ENCODE peak calls at places on chromosomes 12 and 14, in eight cellular contexts. One of them, this sample, is unnamed.

GRCh38 chr12:39275846-39276245 is 167.1 kb downstream of the KIF21A start:
- DNase-seq in central memory CD4-positive, alpha-beta T cell: no peak
- DNase-seq in NCI-H1092 treated with DMSO at 0.1 percent for 48 hours: no peak
- DNase-seq in PC-3: no peak
- DNase-seq in cardiac fibroblast: no peak
- DNase-seq in NCI-H1436: no peak
- DNase-seq in NCI-H1417: no peak
- DNase-seq in SW 1271: no peak
- DNase-seq in this sample: no peak

GRCh38 chr12:52817699-52818238 is 3.9 kb upstream of the KRT4 start:
- DNase-seq in central memory CD4-positive, alpha-beta T cell: no peak
- DNase-seq in NCI-H1092 treated with DMSO at 0.1 percent for 48 hours: no peak
- DNase-seq in PC-3: no peak
- DNase-seq in cardiac fibroblast: no peak
- DNase-seq in NCI-H1436: no peak
- DNase-seq in NCI-H1417: no peak
- DNase-seq in SW 1271: no peak
- DNase-seq in this sample: no peak

GRCh38 chr14:68734231-68734732 is 58.6 kb downstream of the ZFP36L1 start:
- DNase-seq in central memory CD4-positive, alpha-beta T cell: peak; percentile 9
- DNase-seq in NCI-H1092 treated with DMSO at 0.1 percent for 48 hours: no peak
- DNase-seq in PC-3: no peak
- DNase-seq in cardiac fibroblast: no peak
- DNase-seq in NCI-H1436: no peak
- DNase-seq in NCI-H1417: no peak
- DNase-seq in SW 1271: no peak
- DNase-seq in this sample: peak; percentile 50

GRCh38 chr14:99159341-99160340 is 112.4 kb downstream of the BCL11B start:
- DNase-seq in central memory CD4-positive, alpha-beta T cell: no peak
- DNase-seq in NCI-H1092 treated with DMSO at 0.1 percent for 48 hours: no peak
- DNase-seq in PC-3: no peak
- DNase-seq in cardiac fibroblast: no peak
- DNase-seq in NCI-H1436: no peak
- DNase-seq in NCI-H1417: no peak
- DNase-seq in SW 1271: no peak
- DNase-seq in this sample: peak; percentile 13

GRCh38 chr12:49365542-49365941 is 1.7 kb upstream of the SPATS2 start:
- DNase-seq in central memory CD4-positive, alpha-beta T cell: no peak
- DNase-seq in NCI-H1092 treated with DMSO at 0.1 percent for 48 hours: no peak
- DNase-seq in PC-3: peak; percentile 83
- DNase-seq in cardiac fibroblast: peak; percentile 32
- DNase-seq in NCI-H1436: no peak
- DNase-seq in NCI-H1417: no peak
- DNase-seq in SW 1271: no peak
- DNase-seq in this sample: no peak

GRCh38 chr12:120012067-120012621 is 23.1 kb downstream of the BICDL1 start:
- DNase-seq in central memory CD4-positive, alpha-beta T cell: peak; percentile 92
- DNase-seq in NCI-H1092 treated with DMSO at 0.1 percent for 48 hours: no peak
- DNase-seq in PC-3: peak; percentile 70
- DNase-seq in cardiac fibroblast: no peak
- DNase-seq in NCI-H1436: peak; percentile 6
- DNase-seq in NCI-H1417: no peak
- DNase-seq in SW 1271: no peak
- DNase-seq in this sample: peak; percentile 77

GRCh38 chr12:105920161-105920684 is 218.5 kb downstream of the NUAK1 start:
- DNase-seq in central memory CD4-positive, alpha-beta T cell: no peak
- DNase-seq in NCI-H1092 treated with DMSO at 0.1 percent for 48 hours: peak; percentile 14
- DNase-seq in PC-3: no peak
- DNase-seq in cardiac fibroblast: peak; percentile 70
- DNase-seq in NCI-H1436: no peak
- DNase-seq in NCI-H1417: no peak
- DNase-seq in SW 1271: no peak
- DNase-seq in this sample: no peak

GRCh38 chr12:95884998-95885397 is 26.2 kb downstream of the SNRPF start:
- DNase-seq in central memory CD4-positive, alpha-beta T cell: no peak
- DNase-seq in NCI-H1092 treated with DMSO at 0.1 percent for 48 hours: no peak
- DNase-seq in PC-3: no peak
- DNase-seq in cardiac fibroblast: no peak
- DNase-seq in NCI-H1436: no peak
- DNase-seq in NCI-H1417: no peak
- DNase-seq in SW 1271: no peak
- DNase-seq in this sample: no peak

GRCh38 chr12:110901401-110901800 is 19.0 kb downstream of the MYL2 start:
- DNase-seq in central memory CD4-positive, alpha-beta T cell: no peak
- DNase-seq in NCI-H1092 treated with DMSO at 0.1 percent for 48 hours: no peak
- DNase-seq in PC-3: no peak
- DNase-seq in cardiac fibroblast: no peak
- DNase-seq in NCI-H1436: no peak
- DNase-seq in NCI-H1417: no peak
- DNase-seq in SW 1271: no peak
- DNase-seq in this sample: no peak

GRCh38 chr14:68363401-68363800 is 429.5 kb downstream of the ZFP36L1 start:
- DNase-seq in central memory CD4-positive, alpha-beta T cell: no peak
- DNase-seq in NCI-H1092 treated with DMSO at 0.1 percent for 48 hours: no peak
- DNase-seq in PC-3: no peak
- DNase-seq in cardiac fibroblast: no peak
- DNase-seq in NCI-H1436: no peak
- DNase-seq in NCI-H1417: no peak
- DNase-seq in SW 1271: no peak
- DNase-seq in this sample: no peak

GRCh38 chr14:72700338-72701231 is 193.3 kb downstream of the DPF3 start:
- DNase-seq in central memory CD4-positive, alpha-beta T cell: no peak
- DNase-seq in NCI-H1092 treated with DMSO at 0.1 percent for 48 hours: no peak
- DNase-seq in PC-3: no peak
- DNase-seq in cardiac fibroblast: no peak
- DNase-seq in NCI-H1436: no peak
- DNase-seq in NCI-H1417: no peak
- DNase-seq in SW 1271: no peak
- DNase-seq in this sample: no peak

GRCh38 chr12:52903285-52903854 is 1.5 kb downstream of the KRT8 start:
- DNase-seq in central memory CD4-positive, alpha-beta T cell: peak; percentile 31
- DNase-seq in NCI-H1092 treated with DMSO at 0.1 percent for 48 hours: peak; percentile 69
- DNase-seq in PC-3: peak; percentile 76
- DNase-seq in cardiac fibroblast: peak; percentile 87
- DNase-seq in NCI-H1436: peak; percentile 88
- DNase-seq in NCI-H1417: peak; percentile 93
- DNase-seq in SW 1271: no peak
- DNase-seq in this sample: peak; percentile 37

GRCh38 chr14:101184562-101184961 is 281.0 kb upstream of the RTL1 start:
- DNase-seq in central memory CD4-positive, alpha-beta T cell: no peak
- DNase-seq in NCI-H1092 treated with DMSO at 0.1 percent for 48 hours: no peak
- DNase-seq in PC-3: no peak
- DNase-seq in cardiac fibroblast: no peak
- DNase-seq in NCI-H1436: no peak
- DNase-seq in NCI-H1417: no peak
- DNase-seq in SW 1271: no peak
- DNase-seq in this sample: no peak

GRCh38 chr12:67572492-67572891 is 76.1 kb upstream of the DYRK2 start:
- DNase-seq in central memory CD4-positive, alpha-beta T cell: no peak
- DNase-seq in NCI-H1092 treated with DMSO at 0.1 percent for 48 hours: no peak
- DNase-seq in PC-3: no peak
- DNase-seq in cardiac fibroblast: no peak
- DNase-seq in NCI-H1436: no peak
- DNase-seq in NCI-H1417: peak; percentile 70
- DNase-seq in SW 1271: no peak
- DNase-seq in this sample: no peak

GRCh38 chr12:6292606-6293005 is 17.9 kb upstream of the PLEKHG6 start:
- DNase-seq in central memory CD4-positive, alpha-beta T cell: no peak
- DNase-seq in NCI-H1092 treated with DMSO at 0.1 percent for 48 hours: no peak
- DNase-seq in PC-3: peak; percentile 58
- DNase-seq in cardiac fibroblast: peak; percentile 72
- DNase-seq in NCI-H1436: no peak
- DNase-seq in NCI-H1417: no peak
- DNase-seq in SW 1271: no peak
- DNase-seq in this sample: no peak

GRCh38 chr12:124036117-124037109 is 63.4 kb downstream of the ZNF664 start:
- DNase-seq in central memory CD4-positive, alpha-beta T cell: peak; percentile 27
- DNase-seq in NCI-H1092 treated with DMSO at 0.1 percent for 48 hours: peak; percentile 9
- DNase-seq in PC-3: peak; percentile 70
- DNase-seq in cardiac fibroblast: peak; percentile 66
- DNase-seq in NCI-H1436: peak; percentile 35
- DNase-seq in NCI-H1417: peak; percentile 47
- DNase-seq in SW 1271: no peak
- DNase-seq in this sample: peak; percentile 39

GRCh38 chr12:121181181-121181580 is 28.7 kb upstream of the P2RX4 start:
- DNase-seq in central memory CD4-positive, alpha-beta T cell: no peak
- DNase-seq in NCI-H1092 treated with DMSO at 0.1 percent for 48 hours: no peak
- DNase-seq in PC-3: no peak
- DNase-seq in cardiac fibroblast: peak; percentile 63
- DNase-seq in NCI-H1436: no peak
- DNase-seq in NCI-H1417: no peak
- DNase-seq in SW 1271: no peak
- DNase-seq in this sample: no peak

GRCh38 chr12:64611430-64612286 is 1.4 kb downstream of the RASSF3 start:
- DNase-seq in central memory CD4-positive, alpha-beta T cell: peak; percentile 21
- DNase-seq in NCI-H1092 treated with DMSO at 0.1 percent for 48 hours: no peak
- DNase-seq in PC-3: peak; percentile 39
- DNase-seq in cardiac fibroblast: peak; percentile 41
- DNase-seq in NCI-H1436: no peak
- DNase-seq in NCI-H1417: peak; percentile 14
- DNase-seq in SW 1271: no peak
- DNase-seq in this sample: peak; percentile 28

GRCh38 chr12:4934651-4935050 is 24.9 kb downstream of the KCNA1 start:
- DNase-seq in central memory CD4-positive, alpha-beta T cell: no peak
- DNase-seq in NCI-H1092 treated with DMSO at 0.1 percent for 48 hours: peak; percentile 14
- DNase-seq in PC-3: peak; percentile 30
- DNase-seq in cardiac fibroblast: no peak
- DNase-seq in NCI-H1436: no peak
- DNase-seq in NCI-H1417: no peak
- DNase-seq in SW 1271: no peak
- DNase-seq in this sample: no peak

GRCh38 chr14:88005050-88005481 is at the start of gene GPR65:
- DNase-seq in central memory CD4-positive, alpha-beta T cell: peak; percentile 71
- DNase-seq in NCI-H1092 treated with DMSO at 0.1 percent for 48 hours: no peak
- DNase-seq in PC-3: no peak
- DNase-seq in cardiac fibroblast: peak; percentile 51
- DNase-seq in NCI-H1436: no peak
- DNase-seq in NCI-H1417: no peak
- DNase-seq in SW 1271: no peak
- DNase-seq in this sample: peak; percentile 60

GRCh38 chr12:1766110-1766509 is 54.3 kb upstream of the LRTM2 start:
- DNase-seq in central memory CD4-positive, alpha-beta T cell: no peak
- DNase-seq in NCI-H1092 treated with DMSO at 0.1 percent for 48 hours: no peak
- DNase-seq in PC-3: no peak
- DNase-seq in cardiac fibroblast: no peak
- DNase-seq in NCI-H1436: no peak
- DNase-seq in NCI-H1417: no peak
- DNase-seq in SW 1271: no peak
- DNase-seq in this sample: no peak

GRCh38 chr14:36955967-36956366 is 216.4 kb downstream of the SLC25A21 start:
- DNase-seq in central memory CD4-positive, alpha-beta T cell: no peak
- DNase-seq in NCI-H1092 treated with DMSO at 0.1 percent for 48 hours: no peak
- DNase-seq in PC-3: no peak
- DNase-seq in cardiac fibroblast: no peak
- DNase-seq in NCI-H1436: no peak
- DNase-seq in NCI-H1417: no peak
- DNase-seq in SW 1271: no peak
- DNase-seq in this sample: no peak

GRCh38 chr12:51548241-51548640 is 42.8 kb upstream of the SCN8A start:
- DNase-seq in central memory CD4-positive, alpha-beta T cell: no peak
- DNase-seq in NCI-H1092 treated with DMSO at 0.1 percent for 48 hours: peak; percentile 5
- DNase-seq in PC-3: no peak
- DNase-seq in cardiac fibroblast: no peak
- DNase-seq in NCI-H1436: no peak
- DNase-seq in NCI-H1417: no peak
- DNase-seq in SW 1271: no peak
- DNase-seq in this sample: no peak

GRCh38 chr12:108446766-108447165 is 68.3 kb upstream of the FICD start:
- DNase-seq in central memory CD4-positive, alpha-beta T cell: no peak
- DNase-seq in NCI-H1092 treated with DMSO at 0.1 percent for 48 hours: no peak
- DNase-seq in PC-3: no peak
- DNase-seq in cardiac fibroblast: peak; percentile 50
- DNase-seq in NCI-H1436: no peak
- DNase-seq in NCI-H1417: no peak
- DNase-seq in SW 1271: no peak
- DNase-seq in this sample: no peak

GRCh38 chr12:65532162-65532561 is 253.7 kb downstream of the MSRB3 start:
- DNase-seq in central memory CD4-positive, alpha-beta T cell: no peak
- DNase-seq in NCI-H1092 treated with DMSO at 0.1 percent for 48 hours: no peak
- DNase-seq in PC-3: peak; percentile 16
- DNase-seq in cardiac fibroblast: peak; percentile 36
- DNase-seq in NCI-H1436: no peak
- DNase-seq in NCI-H1417: no peak
- DNase-seq in SW 1271: no peak
- DNase-seq in this sample: no peak

GRCh38 chr14:22268875-22269274 is 320.1 kb downstream of the DAD1 start:
- DNase-seq in central memory CD4-positive, alpha-beta T cell: peak; percentile 19
- DNase-seq in NCI-H1092 treated with DMSO at 0.1 percent for 48 hours: no peak
- DNase-seq in PC-3: peak; percentile 98
- DNase-seq in cardiac fibroblast: peak; percentile 4
- DNase-seq in NCI-H1436: no peak
- DNase-seq in NCI-H1417: no peak
- DNase-seq in SW 1271: no peak
- DNase-seq in this sample: no peak

GRCh38 chr12:123056053-123056452 is 75.6 kb downstream of the ARL6IP4 start:
- DNase-seq in central memory CD4-positive, alpha-beta T cell: no peak
- DNase-seq in NCI-H1092 treated with DMSO at 0.1 percent for 48 hours: no peak
- DNase-seq in PC-3: no peak
- DNase-seq in cardiac fibroblast: no peak
- DNase-seq in NCI-H1436: no peak
- DNase-seq in NCI-H1417: no peak
- DNase-seq in SW 1271: no peak
- DNase-seq in this sample: no peak

GRCh38 chr12:78870539-78870938 is 6.0 kb downstream of the SYT1 start:
- DNase-seq in central memory CD4-positive, alpha-beta T cell: no peak
- DNase-seq in NCI-H1092 treated with DMSO at 0.1 percent for 48 hours: no peak
- DNase-seq in PC-3: no peak
- DNase-seq in cardiac fibroblast: no peak
- DNase-seq in NCI-H1436: no peak
- DNase-seq in NCI-H1417: peak; percentile 50
- DNase-seq in SW 1271: no peak
- DNase-seq in this sample: no peak

GRCh38 chr14:54702014-54702491 is 135.1 kb downstream of the SAMD4A start:
- DNase-seq in central memory CD4-positive, alpha-beta T cell: no peak
- DNase-seq in NCI-H1092 treated with DMSO at 0.1 percent for 48 hours: no peak
- DNase-seq in PC-3: no peak
- DNase-seq in cardiac fibroblast: no peak
- DNase-seq in NCI-H1436: no peak
- DNase-seq in NCI-H1417: no peak
- DNase-seq in SW 1271: no peak
- DNase-seq in this sample: no peak

GRCh38 chr14:52399886-52400599 is 85.9 kb downstream of the PTGER2 start:
- DNase-seq in central memory CD4-positive, alpha-beta T cell: no peak
- DNase-seq in NCI-H1092 treated with DMSO at 0.1 percent for 48 hours: no peak
- DNase-seq in PC-3: peak; percentile 40
- DNase-seq in cardiac fibroblast: no peak
- DNase-seq in NCI-H1436: no peak
- DNase-seq in NCI-H1417: no peak
- DNase-seq in SW 1271: no peak
- DNase-seq in this sample: no peak

GRCh38 chr14:28294834-28295440 is 471.6 kb upstream of the FOXG1 start:
- DNase-seq in central memory CD4-positive, alpha-beta T cell: no peak
- DNase-seq in NCI-H1092 treated with DMSO at 0.1 percent for 48 hours: no peak
- DNase-seq in PC-3: peak; percentile 60
- DNase-seq in cardiac fibroblast: peak; percentile 63
- DNase-seq in NCI-H1436: no peak
- DNase-seq in NCI-H1417: peak; percentile 53
- DNase-seq in SW 1271: no peak
- DNase-seq in this sample: no peak

GRCh38 chr12:117580718-117581062 is 219.3 kb upstream of the NOS1 start:
- DNase-seq in central memory CD4-positive, alpha-beta T cell: no peak
- DNase-seq in NCI-H1092 treated with DMSO at 0.1 percent for 48 hours: no peak
- DNase-seq in PC-3: peak; percentile 47
- DNase-seq in cardiac fibroblast: no peak
- DNase-seq in NCI-H1436: no peak
- DNase-seq in NCI-H1417: peak; percentile 40
- DNase-seq in SW 1271: no peak
- DNase-seq in this sample: no peak

GRCh38 chr14:89466460-89466859 is 49.4 kb upstream of the FOXN3 start:
- DNase-seq in central memory CD4-positive, alpha-beta T cell: no peak
- DNase-seq in NCI-H1092 treated with DMSO at 0.1 percent for 48 hours: no peak
- DNase-seq in PC-3: no peak
- DNase-seq in cardiac fibroblast: no peak
- DNase-seq in NCI-H1436: no peak
- DNase-seq in NCI-H1417: no peak
- DNase-seq in SW 1271: no peak
- DNase-seq in this sample: peak; percentile 51

GRCh38 chr12:6782119-6782518 is 7.2 kb upstream of the CD4 start:
- DNase-seq in central memory CD4-positive, alpha-beta T cell: no peak
- DNase-seq in NCI-H1092 treated with DMSO at 0.1 percent for 48 hours: no peak
- DNase-seq in PC-3: no peak
- DNase-seq in cardiac fibroblast: no peak
- DNase-seq in NCI-H1436: no peak
- DNase-seq in NCI-H1417: no peak
- DNase-seq in SW 1271: no peak
- DNase-seq in this sample: no peak

This sample was measured in activated CD4-positive, alpha-beta memory T cell treated with anti-CD3 and anti-CD28 coated beads, Interleukin-2, amount 10 ng/mL, durations not matched to agents 7 days and 5 days.